ENCODE peak calls at places on chromosomes 7 and 10, in eight cellular contexts. One of them, this sample, is unnamed.

GRCh38 chr10:5493698-5494097 is 5.7 kb downstream of the CALML5 start:
- DNase-seq in cardiac fibroblast: no peak
- DNase-seq in glomerular endothelial cell: no peak
- DNase-seq in T-helper 9 cell: no peak
- DNase-seq in A673: no peak
- DNase-seq in NB4: no peak
- DNase-seq in naive thymus-derived CD4-positive, alpha-beta T cell: no peak
- DNase-seq in central memory CD4-positive, alpha-beta T cell: no peak
- DNase-seq in this sample: no peak

GRCh38 chr7:2800923-2801682 is 43.0 kb downstream of the GNA12 start:
- DNase-seq in cardiac fibroblast: peak
- DNase-seq in NB4: no peak
- DNase-seq in glomerular endothelial cell: no peak
- DNase-seq in naive thymus-derived CD4-positive, alpha-beta T cell: no peak
- DNase-seq in central memory CD4-positive, alpha-beta T cell: no peak
- DNase-seq in T-helper 9 cell: no peak
- DNase-seq in A673: peak
- DNase-seq in this sample: no peak

GRCh38 chr10:58240531-58240930 is 27.2 kb downstream of the IPMK start:
- DNase-seq in glomerular endothelial cell: no peak
- DNase-seq in central memory CD4-positive, alpha-beta T cell: no peak
- DNase-seq in NB4: no peak
- DNase-seq in naive thymus-derived CD4-positive, alpha-beta T cell: no peak
- DNase-seq in T-helper 9 cell: no peak
- DNase-seq in cardiac fibroblast: no peak
- DNase-seq in A673: no peak
- DNase-seq in this sample: no peak

GRCh38 chr7:32525839-32526238 is 30.6 kb downstream of the AVL9 start:
- DNase-seq in T-helper 9 cell: no peak
- DNase-seq in glomerular endothelial cell: no peak
- DNase-seq in naive thymus-derived CD4-positive, alpha-beta T cell: no peak
- DNase-seq in cardiac fibroblast: no peak
- DNase-seq in NB4: no peak
- DNase-seq in A673: no peak
- DNase-seq in central memory CD4-positive, alpha-beta T cell: no peak
- DNase-seq in this sample: no peak

GRCh38 chr10:16964571-16965241 is 147.5 kb upstream of the RSU1 start:
- DNase-seq in NB4: no peak
- DNase-seq in naive thymus-derived CD4-positive, alpha-beta T cell: no peak
- DNase-seq in A673: no peak
- DNase-seq in T-helper 9 cell: no peak
- DNase-seq in cardiac fibroblast: no peak
- DNase-seq in central memory CD4-positive, alpha-beta T cell: no peak
- DNase-seq in glomerular endothelial cell: no peak
- DNase-seq in this sample: no peak

GRCh38 chr7:22640269-22640668 is 86.7 kb upstream of the IL6 start:
- DNase-seq in T-helper 9 cell: no peak
- DNase-seq in glomerular endothelial cell: no peak
- DNase-seq in NB4: no peak
- DNase-seq in central memory CD4-positive, alpha-beta T cell: no peak
- DNase-seq in naive thymus-derived CD4-positive, alpha-beta T cell: no peak
- DNase-seq in cardiac fibroblast: no peak
- DNase-seq in A673: no peak
- DNase-seq in this sample: no peak

GRCh38 chr10:83607959-83608745 is 531.2 kb upstream of the GHITM start:
- DNase-seq in cardiac fibroblast: peak
- DNase-seq in A673: no peak
- DNase-seq in central memory CD4-positive, alpha-beta T cell: no peak
- DNase-seq in glomerular endothelial cell: no peak
- DNase-seq in naive thymus-derived CD4-positive, alpha-beta T cell: no peak
- DNase-seq in NB4: no peak
- DNase-seq in T-helper 9 cell: no peak
- DNase-seq in this sample: no peak

GRCh38 chr7:70568674-70569334 is 563.1 kb upstream of the GALNT17 start:
- DNase-seq in central memory CD4-positive, alpha-beta T cell: no peak
- DNase-seq in cardiac fibroblast: peak
- DNase-seq in naive thymus-derived CD4-positive, alpha-beta T cell: no peak
- DNase-seq in A673: no peak
- DNase-seq in T-helper 9 cell: no peak
- DNase-seq in NB4: no peak
- DNase-seq in glomerular endothelial cell: no peak
- DNase-seq in this sample: no peak

GRCh38 chr10:80454526-80455460 is 683 bp downstream of the TSPAN14 start:
- DNase-seq in NB4: peak
- DNase-seq in T-helper 9 cell: no peak
- DNase-seq in A673: no peak
- DNase-seq in naive thymus-derived CD4-positive, alpha-beta T cell: peak
- DNase-seq in glomerular endothelial cell: no peak
- DNase-seq in central memory CD4-positive, alpha-beta T cell: no peak
- DNase-seq in cardiac fibroblast: peak
- DNase-seq in this sample: no peak

GRCh38 chr7:73838642-73839041 is 3.7 kb downstream of the METTL27 start:
- DNase-seq in naive thymus-derived CD4-positive, alpha-beta T cell: no peak
- DNase-seq in glomerular endothelial cell: no peak
- DNase-seq in NB4: no peak
- DNase-seq in A673: no peak
- DNase-seq in cardiac fibroblast: no peak
- DNase-seq in T-helper 9 cell: no peak
- DNase-seq in central memory CD4-positive, alpha-beta T cell: no peak
- DNase-seq in this sample: no peak

GRCh38 chr7:42197391-42197790 is 39.6 kb downstream of the GLI3 start:
- DNase-seq in cardiac fibroblast: no peak
- DNase-seq in glomerular endothelial cell: no peak
- DNase-seq in T-helper 9 cell: no peak
- DNase-seq in central memory CD4-positive, alpha-beta T cell: no peak
- DNase-seq in naive thymus-derived CD4-positive, alpha-beta T cell: no peak
- DNase-seq in NB4: no peak
- DNase-seq in A673: no peak
- DNase-seq in this sample: no peak

GRCh38 chr7:15950299-15950698 is 263.8 kb upstream of the MEOX2 start:
- DNase-seq in A673: no peak
- DNase-seq in central memory CD4-positive, alpha-beta T cell: no peak
- DNase-seq in glomerular endothelial cell: no peak
- DNase-seq in cardiac fibroblast: no peak
- DNase-seq in NB4: no peak
- DNase-seq in T-helper 9 cell: no peak
- DNase-seq in naive thymus-derived CD4-positive, alpha-beta T cell: no peak
- DNase-seq in this sample: no peak

GRCh38 chr7:2873686-2874551 is 29.8 kb upstream of the GNA12 start:
- DNase-seq in cardiac fibroblast: peak
- DNase-seq in central memory CD4-positive, alpha-beta T cell: no peak
- DNase-seq in NB4: peak
- DNase-seq in T-helper 9 cell: no peak
- DNase-seq in A673: peak
- DNase-seq in naive thymus-derived CD4-positive, alpha-beta T cell: no peak
- DNase-seq in glomerular endothelial cell: peak
- DNase-seq in this sample: no peak

GRCh38 chr7:55498142-55498541 is 74.2 kb downstream of the VOPP1 start:
- DNase-seq in A673: no peak
- DNase-seq in central memory CD4-positive, alpha-beta T cell: peak
- DNase-seq in glomerular endothelial cell: no peak
- DNase-seq in naive thymus-derived CD4-positive, alpha-beta T cell: peak
- DNase-seq in cardiac fibroblast: no peak
- DNase-seq in T-helper 9 cell: no peak
- DNase-seq in NB4: no peak
- DNase-seq in this sample: peak

GRCh38 chr10:132546567-132547420 is 9.2 kb downstream of the INPP5A start:
- DNase-seq in NB4: no peak
- DNase-seq in naive thymus-derived CD4-positive, alpha-beta T cell: no peak
- DNase-seq in cardiac fibroblast: no peak
- DNase-seq in glomerular endothelial cell: no peak
- DNase-seq in central memory CD4-positive, alpha-beta T cell: no peak
- DNase-seq in A673: no peak
- DNase-seq in T-helper 9 cell: no peak
- DNase-seq in this sample: no peak

GRCh38 chr7:14666304-14666703 is 236.2 kb downstream of the DGKB start:
- DNase-seq in cardiac fibroblast: no peak
- DNase-seq in central memory CD4-positive, alpha-beta T cell: no peak
- DNase-seq in glomerular endothelial cell: no peak
- DNase-seq in NB4: no peak
- DNase-seq in A673: no peak
- DNase-seq in naive thymus-derived CD4-positive, alpha-beta T cell: no peak
- DNase-seq in T-helper 9 cell: no peak
- DNase-seq in this sample: no peak

This sample was measured in effector memory CD8-positive, alpha-beta T cell.